ENCODE peak calls at places on chromosomes 5 and 9, in ten cellular contexts. Q, U, S, B, J, L, T, X, H and F are unnamed samples.
A peak's percentile ranks its signal among the peaks of the same experiment; 100 is the strongest.

GRCh38 chr5:126002222-126002897 is 420.8 kb upstream of the GRAMD2B start:
- DNase-seq in Q (no peak), U (peak; percentile 43), S (no peak), B (no peak), J (no peak), L (peak; percentile 95), T (peak; percentile 83), X (peak; percentile 94), H (no peak), F (peak; percentile 98)

GRCh38 chr5:86875539-86875938 is 257.8 kb downstream of the COX7C start:
- DNase-seq in Q (no peak), U (no peak), S (no peak), B (no peak), J (no peak), L (no peak), T (no peak), X (no peak), H (no peak), F (no peak)

GRCh38 chr9:131627326-131627845 is 82.1 kb downstream of the PRRT1B start:
- DNase-seq in Q (no peak), U (no peak), S (no peak), B (peak; percentile 0), J (no peak), L (no peak), T (peak; percentile 35), X (peak; percentile 56), H (no peak), F (no peak)

GRCh38 chr5:142280066-142281011 is 44.5 kb downstream of the SPRY4 start:
- DNase-seq in Q (no peak), U (peak; percentile 43), S (no peak), B (no peak), J (no peak), L (peak; percentile 86), T (no peak), X (peak; percentile 72), H (no peak), F (peak; percentile 19)

GRCh38 chr9:109574061-109574882 is 76.2 kb upstream of the PTPN3 start:
- DNase-seq in Q (no peak), U (no peak), S (peak; percentile 72), B (peak; percentile 46), J (no peak), L (peak; percentile 79), T (peak; percentile 21), X (peak; percentile 78), H (peak; percentile 81), F (peak; percentile 12)

GRCh38 chr5:133779828-133780475 is 167.6 kb upstream of the FSTL4 start:
- DNase-seq in Q (no peak), U (no peak), S (no peak), B (no peak), J (no peak), L (no peak), T (no peak), X (no peak), H (no peak), F (no peak)

GRCh38 chr9:21711504-21711903 is 90.9 kb upstream of the MTAP start:
- DNase-seq in Q (no peak), U (no peak), S (no peak), B (no peak), J (no peak), L (peak; percentile 83), T (no peak), X (no peak), H (peak; percentile 70), F (no peak)

GRCh38 chr9:114938687-114939575 is 8.5 kb upstream of the TNFSF8 start:
- DNase-seq in Q (no peak), U (no peak), S (no peak), B (no peak), J (no peak), L (peak; percentile 66), T (no peak), X (peak; percentile 54), H (no peak), F (no peak)

GRCh38 chr5:60295423-60295822 is 401.9 kb upstream of the PDE4D start:
- DNase-seq in Q (no peak), U (no peak), S (peak; percentile 39), B (no peak), J (peak; percentile 17), L (peak; percentile 3), T (no peak), X (peak; percentile 19), H (no peak), F (no peak)
- TF ChIP-seq CTCF in Q (no peak), U (no peak), S (peak; percentile 62), B (peak; percentile 41), J (no peak), L (peak; percentile 24), T (peak; percentile 78), X (peak; percentile 50), H (no peak), F (peak; percentile 55)

DNA sequence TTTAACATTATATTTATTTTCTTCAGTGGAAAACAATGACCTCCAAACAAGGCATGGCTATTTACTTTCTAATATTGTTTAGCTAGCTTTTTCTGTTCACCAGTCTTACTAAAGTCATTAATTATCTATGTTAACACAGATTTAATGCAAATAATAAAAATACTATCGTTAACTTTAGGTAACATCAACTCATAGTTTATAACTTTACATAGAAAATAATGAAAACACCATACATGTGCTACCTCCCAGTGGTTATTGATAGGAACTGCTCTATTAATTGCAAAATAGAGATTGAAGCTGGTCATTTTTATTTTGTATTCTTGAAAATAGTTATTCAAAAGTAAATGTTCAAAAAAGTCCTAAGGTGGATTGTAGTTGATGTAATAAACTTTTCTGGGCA is 78.3 kb upstream of the HCN1 start:
- DNase-seq in Q (no peak), U (no peak), S (peak; percentile 40), B (no peak), J (no peak), L (peak; percentile 1), T (no peak), X (no peak), H (peak; percentile 21), F (no peak)
- TF ChIP-seq CTCF in Q (no peak), U (peak; percentile 32), S (peak; percentile 74), B (no peak), J (no peak), L (no peak), T (no peak), X (no peak), H (peak; percentile 83), F (peak; percentile 14)

GRCh38 chr9:92438900-92439526 is 14.7 kb upstream of the OMD start:
- DNase-seq in Q (no peak), U (no peak), S (peak; percentile 24), B (no peak), J (no peak), L (peak; percentile 61), T (no peak), X (peak; percentile 71), H (peak; percentile 38), F (no peak)
- TF ChIP-seq CTCF in Q (peak; percentile 34), U (peak; percentile 22), S (peak; percentile 16), B (peak; percentile 66), J (peak; percentile 46), L (peak; percentile 24), T (no peak), X (peak; percentile 12), H (peak; percentile 21), F (peak; percentile 28)

GRCh38 chr9:34318163-34318790 is 10.8 kb downstream of the KIF24 start:
- DNase-seq in Q (no peak), U (no peak), S (no peak), B (no peak), J (no peak), L (no peak), T (no peak), X (no peak), H (no peak), F (no peak)
- TF ChIP-seq CTCF in Q (no peak), U (no peak), S (no peak), B (no peak), J (no peak), L (no peak), T (no peak), X (no peak), H (no peak), F (no peak)

GRCh38 chr5:92222449-92222848 is 839.3 kb upstream of the ARRDC3 start:
- DNase-seq in Q (no peak), U (no peak), S (peak; percentile 30), B (no peak), J (no peak), L (no peak), T (no peak), X (peak; percentile 20), H (no peak), F (no peak)
- TF ChIP-seq CTCF in Q (no peak), U (no peak), S (peak; percentile 54), B (no peak), J (no peak), L (no peak), T (peak; percentile 50), X (peak; percentile 35), H (no peak), F (peak; percentile 34)

GRCh38 chr9:133707761-133708122 is 30.4 kb downstream of the SARDH start:
- DNase-seq in Q (no peak), U (no peak), S (no peak), B (no peak), J (no peak), L (no peak), T (no peak), X (no peak), H (no peak), F (no peak)

GRCh38 chr9:133708123-133708769 is 29.9 kb downstream of the SARDH start:
- DNase-seq in Q (no peak), U (no peak), S (no peak), B (no peak), J (no peak), L (no peak), T (no peak), X (no peak), H (no peak), F (no peak)

GRCh38 chr9:133707065-133707760 is 30.9 kb downstream of the SARDH start:
- DNase-seq in Q (no peak), U (peak; percentile 51), S (no peak), B (no peak), J (no peak), L (peak; percentile 93), T (no peak), X (peak; percentile 56), H (no peak), F (no peak)

GRCh38 chr9:133709716-133710571 is 28.2 kb downstream of the SARDH start:
- DNase-seq in Q (no peak), U (no peak), S (no peak), B (no peak), J (no peak), L (no peak), T (no peak), X (no peak), H (no peak), F (no peak)

GRCh38 chr9:133708770-133709611 is 29.2 kb downstream of the SARDH start:
- DNase-seq in Q (peak; percentile 63), U (no peak), S (no peak), B (peak; percentile 60), J (no peak), L (no peak), T (no peak), X (no peak), H (no peak), F (no peak)
- TF ChIP-seq CTCF in Q (peak; percentile 8), U (no peak), S (no peak), B (no peak), J (no peak), L (no peak), T (no peak), X (no peak), H (no peak), F (no peak)

DNA sequence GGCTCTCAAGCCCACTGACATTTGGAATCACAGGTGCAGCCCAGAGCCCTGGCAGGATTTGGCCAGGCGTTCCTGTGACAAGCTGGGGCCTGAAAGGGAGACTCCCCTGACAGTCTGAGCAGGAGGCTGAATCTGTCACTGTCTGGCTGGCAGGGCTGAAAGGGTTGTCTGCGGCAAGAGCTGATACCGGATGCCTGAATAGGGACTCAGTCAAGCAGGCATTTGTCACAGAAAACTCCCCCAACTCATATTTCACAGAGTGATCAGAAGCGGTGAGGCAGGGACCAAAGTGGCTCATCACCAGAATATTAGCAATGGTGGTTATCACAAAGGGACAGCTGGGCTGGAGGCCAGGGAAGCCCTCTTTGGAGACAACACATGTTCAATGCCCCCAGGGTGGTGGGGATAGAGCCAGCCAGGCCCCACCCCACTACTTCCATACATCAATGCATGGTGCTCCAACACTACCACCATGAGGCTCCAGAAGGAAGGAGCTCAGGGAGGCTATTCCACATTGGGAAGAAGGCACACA is 295.5 kb downstream of the DTWD2 start:
- DNase-seq in Q (no peak), U (no peak), S (no peak), B (no peak), J (no peak), L (no peak), T (no peak), X (no peak), H (no peak), F (no peak)
- TF ChIP-seq CTCF in Q (no peak), U (no peak), S (no peak), B (no peak), J (no peak), L (no peak), T (no peak), X (no peak), H (no peak), F (no peak)